ENCODE peak calls at places on chromosome 14, in eight cellular contexts. One of them, this sample, is unnamed.

GRCh38 chr14:68683326-68683725 is 109.5 kb downstream of the ZFP36L1 start:
- DNase-seq in CD4-positive, alpha-beta memory T cell: no peak
- DNase-seq in fibroblast of the aortic adventitia: peak
- DNase-seq in left ventricle myocardium inferior: no peak
- DNase-seq in sigmoid colon: peak
- DNase-seq in HFF-Myc: no peak
- DNase-seq in breast epithelium: no peak
- DNase-seq in testis: no peak
- DNase-seq in this sample: no peak

GRCh38 chr14:21095430-21096205 is 2.8 kb downstream of the ZNF219 start:
- DNase-seq in sigmoid colon: no peak
- DNase-seq in HFF-Myc: no peak
- DNase-seq in breast epithelium: no peak
- DNase-seq in testis: no peak
- DNase-seq in left ventricle myocardium inferior: no peak
- DNase-seq in CD4-positive, alpha-beta memory T cell: no peak
- DNase-seq in fibroblast of the aortic adventitia: peak
- DNase-seq in this sample: no peak

GRCh38 chr14:22010532-22011242 is 337.1 kb upstream of the OR4E1 start:
- DNase-seq in sigmoid colon: no peak
- DNase-seq in CD4-positive, alpha-beta memory T cell: no peak
- DNase-seq in left ventricle myocardium inferior: no peak
- DNase-seq in breast epithelium: no peak
- DNase-seq in testis: no peak
- DNase-seq in HFF-Myc: no peak
- DNase-seq in fibroblast of the aortic adventitia: no peak
- DNase-seq in this sample: no peak

GRCh38 chr14:65639216-65639615 is 226.7 kb downstream of the FUT8 start:
- DNase-seq in sigmoid colon: no peak
- DNase-seq in breast epithelium: no peak
- DNase-seq in left ventricle myocardium inferior: no peak
- DNase-seq in fibroblast of the aortic adventitia: peak
- DNase-seq in HFF-Myc: no peak
- DNase-seq in CD4-positive, alpha-beta memory T cell: no peak
- DNase-seq in testis: no peak
- DNase-seq in this sample: no peak

GRCh38 chr14:36021030-36021422 is 155.5 kb downstream of the PTCSC3 start:
- DNase-seq in left ventricle myocardium inferior: no peak
- DNase-seq in CD4-positive, alpha-beta memory T cell: no peak
- DNase-seq in fibroblast of the aortic adventitia: no peak
- DNase-seq in breast epithelium: no peak
- DNase-seq in sigmoid colon: no peak
- DNase-seq in testis: no peak
- DNase-seq in HFF-Myc: no peak
- DNase-seq in this sample: no peak

GRCh38 chr14:92599786-92600185 is 86.2 kb downstream of the RIN3 start:
- DNase-seq in testis: no peak
- DNase-seq in fibroblast of the aortic adventitia: no peak
- DNase-seq in left ventricle myocardium inferior: no peak
- DNase-seq in CD4-positive, alpha-beta memory T cell: no peak
- DNase-seq in HFF-Myc: no peak
- DNase-seq in sigmoid colon: no peak
- DNase-seq in breast epithelium: no peak
- DNase-seq in this sample: no peak

GRCh38 chr14:43165651-43166050 is 1341.4 kb downstream of the FSCB start:
- DNase-seq in left ventricle myocardium inferior: no peak
- DNase-seq in testis: no peak
- DNase-seq in sigmoid colon: no peak
- DNase-seq in breast epithelium: no peak
- DNase-seq in HFF-Myc: no peak
- DNase-seq in fibroblast of the aortic adventitia: no peak
- DNase-seq in CD4-positive, alpha-beta memory T cell: no peak
- DNase-seq in this sample: no peak

GRCh38 chr14:21521526-21521925 is 4.6 kb downstream of the SALL2 start:
- DNase-seq in fibroblast of the aortic adventitia: peak
- DNase-seq in CD4-positive, alpha-beta memory T cell: no peak
- DNase-seq in sigmoid colon: no peak
- DNase-seq in left ventricle myocardium inferior: no peak
- DNase-seq in testis: no peak
- DNase-seq in breast epithelium: no peak
- DNase-seq in HFF-Myc: no peak
- DNase-seq in this sample: no peak

GRCh38 chr14:98886982-98887381 is 385.0 kb downstream of the BCL11B start:
- DNase-seq in breast epithelium: no peak
- DNase-seq in CD4-positive, alpha-beta memory T cell: no peak
- DNase-seq in sigmoid colon: no peak
- DNase-seq in fibroblast of the aortic adventitia: no peak
- DNase-seq in left ventricle myocardium inferior: no peak
- DNase-seq in HFF-Myc: no peak
- DNase-seq in testis: no peak
- DNase-seq in this sample: no peak

GRCh38 chr14:99551034-99551922 is 52.7 kb downstream of the CCDC85C start:
- DNase-seq in CD4-positive, alpha-beta memory T cell: no peak
- DNase-seq in left ventricle myocardium inferior: no peak
- DNase-seq in sigmoid colon: no peak
- DNase-seq in HFF-Myc: no peak
- DNase-seq in breast epithelium: no peak
- DNase-seq in testis: no peak
- DNase-seq in fibroblast of the aortic adventitia: no peak
- DNase-seq in this sample: no peak

GRCh38 chr14:99517643-99518381 is 36.6 kb downstream of the CCNK start:
- DNase-seq in left ventricle myocardium inferior: no peak
- DNase-seq in fibroblast of the aortic adventitia: no peak
- DNase-seq in CD4-positive, alpha-beta memory T cell: peak
- DNase-seq in testis: no peak
- DNase-seq in breast epithelium: no peak
- DNase-seq in sigmoid colon: peak
- DNase-seq in HFF-Myc: no peak
- DNase-seq in this sample: peak

GRCh38 chr14:38721822-38722431 is 381.1 kb downstream of the SEC23A start:
- DNase-seq in CD4-positive, alpha-beta memory T cell: no peak
- DNase-seq in HFF-Myc: peak
- DNase-seq in left ventricle myocardium inferior: peak
- DNase-seq in fibroblast of the aortic adventitia: peak
- DNase-seq in testis: peak
- DNase-seq in breast epithelium: peak
- DNase-seq in sigmoid colon: no peak
- DNase-seq in this sample: peak

GRCh38 chr14:24274101-24274543 is 2.7 kb upstream of the RABGGTA start:
- DNase-seq in breast epithelium: no peak
- DNase-seq in CD4-positive, alpha-beta memory T cell: peak
- DNase-seq in testis: no peak
- DNase-seq in fibroblast of the aortic adventitia: no peak
- DNase-seq in HFF-Myc: no peak
- DNase-seq in sigmoid colon: no peak
- DNase-seq in left ventricle myocardium inferior: no peak
- DNase-seq in this sample: no peak

GRCh38 chr14:93120522-93120921 is 4.8 kb upstream of the ITPK1 start:
- DNase-seq in breast epithelium: no peak
- DNase-seq in sigmoid colon: no peak
- DNase-seq in CD4-positive, alpha-beta memory T cell: no peak
- DNase-seq in testis: no peak
- DNase-seq in fibroblast of the aortic adventitia: no peak
- DNase-seq in left ventricle myocardium inferior: no peak
- DNase-seq in HFF-Myc: no peak
- DNase-seq in this sample: no peak

GRCh38 chr14:31286456-31287293 is 79.1 kb upstream of the HECTD1 start:
- DNase-seq in HFF-Myc: no peak
- DNase-seq in breast epithelium: no peak
- DNase-seq in CD4-positive, alpha-beta memory T cell: no peak
- DNase-seq in fibroblast of the aortic adventitia: no peak
- DNase-seq in sigmoid colon: no peak
- DNase-seq in left ventricle myocardium inferior: no peak
- DNase-seq in testis: no peak
- DNase-seq in this sample: peak

DNA sequence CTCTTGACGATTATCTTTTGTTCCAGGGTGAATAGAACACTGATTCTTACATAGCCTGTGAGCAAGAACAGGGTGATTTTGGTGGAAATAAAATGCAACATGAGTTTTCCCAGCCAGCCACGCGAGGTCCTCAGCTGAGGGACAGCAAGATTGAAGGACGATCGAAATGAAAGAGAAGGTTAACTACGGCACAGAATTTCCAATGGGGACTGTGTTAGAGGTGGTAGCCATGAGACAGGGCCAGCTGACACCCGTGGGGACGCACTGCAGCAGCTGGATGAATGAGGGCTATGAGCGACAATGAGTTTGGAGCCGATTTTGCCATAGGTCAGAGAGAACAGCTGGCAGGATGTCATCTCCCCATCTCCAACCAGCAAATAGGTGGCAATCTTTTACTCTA is 243.4 kb upstream of the PELI2 start:
- DNase-seq in testis: no peak
- DNase-seq in fibroblast of the aortic adventitia: peak
- DNase-seq in left ventricle myocardium inferior: no peak
- DNase-seq in HFF-Myc: no peak
- DNase-seq in CD4-positive, alpha-beta memory T cell: no peak
- DNase-seq in sigmoid colon: no peak
- DNase-seq in breast epithelium: no peak
- DNase-seq in this sample: no peak
- H3K4me3 ChIP-seq in testis: no peak
- H3K4me3 ChIP-seq in fibroblast of the aortic adventitia: peak
- H3K4me3 ChIP-seq in left ventricle myocardium inferior: no peak
- H3K4me3 ChIP-seq in HFF-Myc: no peak
- H3K4me3 ChIP-seq in CD4-positive, alpha-beta memory T cell: no peak
- H3K4me3 ChIP-seq in sigmoid colon: no peak
- H3K4me3 ChIP-seq in breast epithelium: no peak
- H3K4me3 ChIP-seq in this sample: no peak

GRCh38 chr14:61179776-61180398 is 101.3 kb downstream of the TMEM30B start:
- DNase-seq in HFF-Myc: no peak
- DNase-seq in breast epithelium: no peak
- DNase-seq in sigmoid colon: no peak
- DNase-seq in left ventricle myocardium inferior: no peak
- DNase-seq in CD4-positive, alpha-beta memory T cell: no peak
- DNase-seq in fibroblast of the aortic adventitia: peak
- DNase-seq in testis: no peak
- DNase-seq in this sample: no peak

GRCh38 chr14:61177279-61178225 is 103.6 kb downstream of the TMEM30B start:
- DNase-seq in HFF-Myc: no peak
- DNase-seq in breast epithelium: no peak
- DNase-seq in CD4-positive, alpha-beta memory T cell: no peak
- DNase-seq in fibroblast of the aortic adventitia: no peak
- DNase-seq in sigmoid colon: no peak
- DNase-seq in testis: no peak
- DNase-seq in left ventricle myocardium inferior: no peak
- DNase-seq in this sample: no peak

GRCh38 chr14:61179061-61179675 is 102.0 kb downstream of the TMEM30B start:
- DNase-seq in breast epithelium: no peak
- DNase-seq in left ventricle myocardium inferior: no peak
- DNase-seq in HFF-Myc: no peak
- DNase-seq in sigmoid colon: no peak
- DNase-seq in fibroblast of the aortic adventitia: no peak
- DNase-seq in CD4-positive, alpha-beta memory T cell: no peak
- DNase-seq in testis: no peak
- DNase-seq in this sample: no peak

GRCh38 chr14:61176686-61177085 is 104.5 kb downstream of the TMEM30B start:
- DNase-seq in HFF-Myc: no peak
- DNase-seq in CD4-positive, alpha-beta memory T cell: no peak
- DNase-seq in sigmoid colon: no peak
- DNase-seq in breast epithelium: no peak
- DNase-seq in fibroblast of the aortic adventitia: peak
- DNase-seq in testis: no peak
- DNase-seq in left ventricle myocardium inferior: no peak
- DNase-seq in this sample: no peak

DNA sequence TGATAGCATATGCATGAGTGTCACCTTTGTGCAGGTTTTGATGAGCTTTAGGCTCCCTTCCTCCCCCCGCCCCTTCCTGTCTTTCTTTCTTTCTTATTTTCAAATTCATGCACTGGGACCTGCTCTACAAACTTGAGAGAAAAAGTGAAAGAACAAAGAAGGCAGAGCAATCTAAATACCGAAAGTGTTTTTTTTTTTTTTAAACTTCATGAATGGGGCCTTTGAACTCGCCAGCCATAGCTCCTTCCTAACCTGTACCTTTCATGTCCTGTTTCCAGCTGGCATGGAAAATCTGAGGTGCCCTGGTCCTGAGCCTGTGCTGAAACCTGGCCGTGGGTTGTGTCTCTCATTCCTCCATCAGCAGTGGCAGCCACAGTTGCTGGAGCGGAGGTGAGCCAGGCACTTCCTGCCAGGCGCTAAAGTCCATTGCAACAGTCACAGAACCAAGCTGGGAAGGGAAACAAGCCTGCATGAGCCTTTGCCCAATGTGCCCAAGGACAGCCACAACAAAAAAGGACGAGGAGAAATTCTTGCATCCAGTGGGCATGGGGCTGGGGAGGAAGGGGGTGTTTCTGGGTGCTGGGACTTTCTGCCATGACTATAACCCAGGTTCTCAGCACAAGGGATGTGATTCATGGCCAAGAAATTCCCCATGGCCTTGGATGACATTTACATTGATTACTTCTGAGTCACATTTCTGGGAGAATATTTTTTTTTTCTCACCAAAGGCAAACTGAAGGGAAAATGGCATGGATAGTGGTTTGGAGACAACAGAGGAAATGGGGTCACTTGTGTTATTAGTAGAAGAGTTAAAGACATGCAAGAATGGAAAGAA is 102.7 kb downstream of the TMEM30B start:
- DNase-seq in fibroblast of the aortic adventitia: peak
- DNase-seq in breast epithelium: peak
- DNase-seq in testis: no peak
- DNase-seq in HFF-Myc: peak
- DNase-seq in sigmoid colon: no peak
- DNase-seq in CD4-positive, alpha-beta memory T cell: no peak
- DNase-seq in left ventricle myocardium inferior: no peak
- DNase-seq in this sample: no peak
- H3K4me3 ChIP-seq in fibroblast of the aortic adventitia: no peak
- H3K4me3 ChIP-seq in breast epithelium: no peak
- H3K4me3 ChIP-seq in testis: no peak
- H3K4me3 ChIP-seq in HFF-Myc: no peak
- H3K4me3 ChIP-seq in sigmoid colon: no peak
- H3K4me3 ChIP-seq in CD4-positive, alpha-beta memory T cell: peak
- H3K4me3 ChIP-seq in left ventricle myocardium inferior: no peak
- H3K4me3 ChIP-seq in this sample: no peak

GRCh38 chr14:81450100-81450531 is 50.0 kb upstream of the STON2 start:
- DNase-seq in left ventricle myocardium inferior: peak
- DNase-seq in sigmoid colon: peak
- DNase-seq in testis: peak
- DNase-seq in fibroblast of the aortic adventitia: peak
- DNase-seq in HFF-Myc: no peak
- DNase-seq in breast epithelium: no peak
- DNase-seq in CD4-positive, alpha-beta memory T cell: no peak
- DNase-seq in this sample: peak
- H3K4me3 ChIP-seq in left ventricle myocardium inferior: peak
- H3K4me3 ChIP-seq in sigmoid colon: no peak
- H3K4me3 ChIP-seq in testis: no peak
- H3K4me3 ChIP-seq in fibroblast of the aortic adventitia: no peak
- H3K4me3 ChIP-seq in HFF-Myc: no peak
- H3K4me3 ChIP-seq in breast epithelium: no peak
- H3K4me3 ChIP-seq in CD4-positive, alpha-beta memory T cell: no peak
- H3K4me3 ChIP-seq in this sample: peak

GRCh38 chr14:76955575-76956252 is 72.8 kb downstream of the IRF2BPL start:
- DNase-seq in breast epithelium: no peak
- DNase-seq in CD4-positive, alpha-beta memory T cell: peak
- DNase-seq in HFF-Myc: no peak
- DNase-seq in fibroblast of the aortic adventitia: no peak
- DNase-seq in testis: no peak
- DNase-seq in sigmoid colon: no peak
- DNase-seq in left ventricle myocardium inferior: no peak
- DNase-seq in this sample: peak
- H3K4me3 ChIP-seq in breast epithelium: peak
- H3K4me3 ChIP-seq in CD4-positive, alpha-beta memory T cell: peak
- H3K4me3 ChIP-seq in HFF-Myc: peak
- H3K4me3 ChIP-seq in fibroblast of the aortic adventitia: no peak
- H3K4me3 ChIP-seq in testis: peak
- H3K4me3 ChIP-seq in sigmoid colon: peak
- H3K4me3 ChIP-seq in left ventricle myocardium inferior: peak
- H3K4me3 ChIP-seq in this sample: peak

This sample was measured in BE2C.